ENCODE peak calls at places on chromosomes 2 and 18, in four cellular contexts. Z, N, Q and U are unnamed samples.

GRCh38 chr2:11867926-11868325 is 121.5 kb downstream of the LPIN1 start:
- DNase-seq in Z (peak; percentile 22), N (no peak), Q (peak; percentile 8), U (no peak)

GRCh38 chr2:233033672-233034071 is 1.2 kb downstream of the NEU2 start:
- DNase-seq in Z (no peak), N (no peak), Q (no peak), U (peak; percentile 82)

GRCh38 chr2:109287413-109287812 is 158.4 kb downstream of the SH3RF3 start:
- DNase-seq in Z (no peak), N (no peak), Q (no peak), U (no peak)

GRCh38 chr2:238334885-238335284 is 14.6 kb downstream of the TRAF3IP1 start:
- DNase-seq in Z (no peak), N (no peak), Q (no peak), U (no peak)

GRCh38 chr2:115386465-115386864 is 944.0 kb downstream of the DPP10 start:
- DNase-seq in Z (peak; percentile 73), N (no peak), Q (no peak), U (no peak)

GRCh38 chr2:239978381-239978780 is 46.8 kb downstream of the NDUFA10 start:
- DNase-seq in Z (peak; percentile 31), N (no peak), Q (no peak), U (peak; percentile 93)

GRCh38 chr2:216679658-216680024 is 15.7 kb downstream of the IGFBP5 start:
- DNase-seq in Z (no peak), N (no peak), Q (no peak), U (no peak)

GRCh38 chr2:9311488-9311887 is 104.9 kb downstream of the ASAP2 start:
- DNase-seq in Z (no peak), N (peak; percentile 29), Q (no peak), U (peak; percentile 90)

GRCh38 chr2:199197448-199197847 is 260.3 kb downstream of the SATB2 start:
- DNase-seq in Z (no peak), N (no peak), Q (no peak), U (peak; percentile 11)

GRCh38 chr2:64735504-64735903 is 81.8 kb upstream of the SERTAD2 start:
- DNase-seq in Z (no peak), N (no peak), Q (no peak), U (no peak)

GRCh38 chr2:85585781-85586105 is 1.5 kb downstream of the VAMP5 start:
- DNase-seq in Z (no peak), N (no peak), Q (no peak), U (peak; percentile 66)

DNA sequence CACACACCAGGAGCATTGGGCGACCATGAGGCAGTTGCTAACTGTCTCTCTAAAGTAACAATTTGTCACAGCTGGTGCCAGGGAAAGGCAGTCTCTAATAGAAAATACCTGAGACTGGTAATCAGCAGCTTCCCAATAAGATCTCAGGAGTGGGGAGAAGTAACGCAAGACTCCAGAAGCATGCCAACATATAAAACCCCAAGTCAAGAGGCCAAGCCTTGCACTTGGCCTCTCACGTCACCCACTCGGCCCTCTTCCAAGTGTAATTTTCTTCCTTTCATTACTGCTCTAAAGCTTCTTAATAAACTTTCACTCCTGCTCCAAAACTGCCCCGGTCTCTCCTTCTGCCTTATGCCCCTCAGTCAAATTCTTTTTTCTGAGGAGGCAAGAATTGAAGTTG is 455.6 kb upstream of the ACVR2A start:
- DNase-seq in Z (no peak), N (no peak), Q (no peak), U (no peak)
- H3K4me3 ChIP-seq in Z (no peak overlapping the region), N (no peak overlapping the region), Q (no peak overlapping the region), U (no peak overlapping the region)

GRCh38 chr2:144510206-144510991 is 9.5 kb downstream of the ZEB2 start:
- DNase-seq in Z (peak; percentile 83), N (no peak), Q (no peak), U (peak; percentile 59)
- H3K4me3 ChIP-seq in Z (no peak overlapping the region), N (no peak overlapping the region), Q (no peak overlapping the region), U (no peak overlapping the region)

DNA sequence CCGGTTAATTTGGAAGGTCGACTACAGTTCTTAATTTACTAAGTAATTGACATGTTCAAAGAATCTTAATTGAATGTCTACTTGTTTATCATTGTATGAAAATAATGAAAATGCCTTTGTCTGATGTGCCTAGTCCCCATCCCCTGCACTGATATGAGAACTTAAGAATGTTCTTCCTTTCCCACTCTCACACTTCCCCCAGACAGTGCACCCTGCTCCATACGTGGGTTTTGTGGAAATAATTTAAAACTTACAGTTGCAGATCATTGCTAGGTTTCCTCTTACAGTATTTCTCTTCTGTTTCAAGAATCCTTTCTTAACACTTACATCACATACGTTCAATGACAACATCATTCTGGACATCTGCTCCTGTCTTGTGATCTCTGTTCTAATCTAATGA is 3.5 kb downstream of the ICOS start:
- DNase-seq in Z (no peak), N (no peak), Q (no peak), U (no peak)
- H3K4me3 ChIP-seq in Z (no peak overlapping the region), N (no peak overlapping the region), Q (no peak overlapping the region), U (no peak overlapping the region)

DNA sequence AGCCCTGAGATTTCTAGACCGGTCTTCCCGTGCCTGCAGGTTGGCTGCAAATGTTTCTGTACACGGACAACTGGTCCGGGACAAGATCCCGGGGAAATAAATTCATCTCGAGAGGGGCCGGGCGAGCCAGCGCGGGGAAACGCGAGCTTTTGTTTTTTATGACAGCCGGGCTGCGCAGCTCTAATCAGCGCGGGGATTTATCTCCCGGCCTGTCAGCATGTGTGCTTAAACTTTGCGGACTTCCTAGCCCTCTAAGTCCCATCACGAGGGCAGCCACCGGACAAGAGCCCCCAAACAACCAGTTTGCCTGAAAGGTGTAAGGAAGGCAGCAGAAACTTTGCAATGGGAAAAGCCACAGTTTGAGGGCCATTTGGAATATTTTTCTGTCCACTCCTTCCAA is 5.8 kb downstream of the MEIS1 start:
- DNase-seq in Z (peak; percentile 63), N (no peak), Q (no peak), U (peak; percentile 64)
- H3K4me3 ChIP-seq in Z (peak overlapping the region; percentile 78), N (peak overlapping the region; percentile 48), Q (no peak overlapping the region), U (peak overlapping the region; percentile 74)

DNA sequence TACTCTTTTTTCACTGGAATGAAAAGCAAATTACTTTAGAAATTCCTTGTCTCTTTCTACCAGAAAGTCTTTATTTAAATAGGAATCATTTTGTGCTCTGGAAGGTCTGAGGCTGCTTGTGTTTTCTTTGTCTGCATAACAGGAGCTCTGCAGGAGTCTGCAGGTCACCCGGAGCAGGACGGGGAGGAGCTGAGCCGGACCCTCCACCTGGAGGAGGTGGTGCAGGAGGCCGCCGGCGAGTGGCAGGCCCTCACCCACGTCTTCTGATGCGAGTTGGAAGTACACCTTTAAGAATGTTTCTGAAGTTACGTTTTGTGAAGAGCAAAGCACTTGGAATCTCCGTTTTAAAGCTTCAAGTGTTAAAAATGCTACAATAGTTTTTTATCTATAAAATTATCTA is 145.7 kb downstream of the ZNF236 start:
- DNase-seq in Z (peak; percentile 90), N (no peak), Q (no peak), U (no peak)
- H3K4me3 ChIP-seq in Z (no peak overlapping the region), N (no peak overlapping the region), Q (no peak overlapping the region), U (no peak overlapping the region)

GRCh38 chr2:103773884-103774283 is 1012.1 kb downstream of the TMEM182 start:
- DNase-seq in Z (no peak), N (no peak), Q (no peak), U (peak; percentile 27)
- H3K4me3 ChIP-seq in Z (no peak overlapping the region), N (no peak overlapping the region), Q (no peak overlapping the region), U (no peak overlapping the region)

GRCh38 chr2:152354909-152355308 is 19.9 kb downstream of the FMNL2 start:
- DNase-seq in Z (no peak), N (no peak), Q (no peak), U (peak; percentile 63)

GRCh38 chr2:152352616-152353015 is 17.6 kb downstream of the FMNL2 start:
- DNase-seq in Z (no peak), N (no peak), Q (no peak), U (no peak)

GRCh38 chr2:152353364-152353763 is 18.4 kb downstream of the FMNL2 start:
- DNase-seq in Z (no peak), N (no peak), Q (no peak), U (no peak)

GRCh38 chr2:152354069-152354755 is 19.2 kb downstream of the FMNL2 start:
- DNase-seq in Z (no peak), N (no peak), Q (no peak), U (peak; percentile 62)

DNA sequence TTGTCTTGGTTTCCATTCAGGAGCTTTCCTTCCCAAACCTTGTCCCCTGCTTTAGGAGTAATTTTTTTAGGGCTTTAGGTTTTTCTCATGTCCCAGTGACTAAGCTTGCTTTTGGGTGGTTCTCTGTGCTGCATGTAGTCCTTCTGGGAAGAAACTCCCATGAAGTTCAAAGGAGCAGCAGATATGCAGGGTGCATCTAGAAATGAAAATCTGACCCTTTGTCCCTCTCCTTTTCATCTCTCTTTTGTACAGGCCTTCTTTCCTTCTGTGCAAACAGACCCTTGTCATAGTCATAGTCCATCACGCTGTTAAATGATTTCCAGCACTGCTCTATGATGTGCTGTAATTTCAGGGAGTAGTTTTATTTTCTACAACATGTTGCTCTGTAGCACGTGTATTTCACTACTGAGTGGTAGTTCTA is 20.4 kb downstream of the FMNL2 start:
- DNase-seq in Z (no peak), N (no peak), Q (no peak), U (no peak)
- H3K4me3 ChIP-seq in Z (no peak overlapping the region), N (no peak overlapping the region), Q (no peak overlapping the region), U (no peak overlapping the region)

GRCh38 chr18:41695441-41695840 is 259.6 kb upstream of the PIK3C3 start:
- DNase-seq in Z (no peak), N (no peak), Q (no peak), U (no peak)
- H3K4me3 ChIP-seq in Z (no peak overlapping the region), N (no peak overlapping the region), Q (peak overlapping the region; percentile 12), U (no peak overlapping the region)

DNA sequence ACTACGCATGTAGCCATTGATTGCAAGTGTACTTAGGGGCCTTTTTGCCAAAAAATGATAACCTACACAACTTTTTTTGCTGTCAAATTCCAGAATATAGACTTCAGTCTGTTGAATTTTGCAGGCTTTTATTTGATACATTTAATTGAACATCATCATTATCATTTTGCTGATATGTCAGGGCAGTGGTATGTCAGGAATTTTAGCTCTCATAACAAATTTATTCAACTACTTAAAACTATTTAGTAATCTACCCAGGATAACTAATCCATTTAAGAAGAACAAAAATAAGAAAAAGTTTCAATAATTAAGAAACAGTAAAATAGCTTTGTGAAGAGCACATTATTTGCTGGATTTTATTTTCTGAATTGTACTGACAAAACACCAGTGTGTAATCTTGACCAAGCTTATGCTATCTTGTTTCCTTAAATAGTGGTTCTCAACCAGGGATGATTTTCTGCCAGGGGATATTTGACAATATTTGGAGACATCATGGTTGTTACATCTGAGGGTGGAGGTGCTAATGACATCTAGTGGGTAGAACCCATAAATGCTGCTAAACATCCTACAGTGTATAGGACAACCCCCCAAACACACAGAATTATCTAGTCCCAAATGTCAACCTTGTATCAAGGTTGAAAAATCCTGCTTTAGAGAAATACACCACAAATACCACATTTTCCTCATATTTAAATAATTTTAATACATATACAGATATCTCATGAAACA is 12.1 kb upstream of the TTN start:
- DNase-seq in Z (no peak), N (no peak), Q (no peak), U (no peak)
- H3K4me3 ChIP-seq in Z (no peak overlapping the region), N (no peak overlapping the region), Q (no peak overlapping the region), U (no peak overlapping the region)

DNA sequence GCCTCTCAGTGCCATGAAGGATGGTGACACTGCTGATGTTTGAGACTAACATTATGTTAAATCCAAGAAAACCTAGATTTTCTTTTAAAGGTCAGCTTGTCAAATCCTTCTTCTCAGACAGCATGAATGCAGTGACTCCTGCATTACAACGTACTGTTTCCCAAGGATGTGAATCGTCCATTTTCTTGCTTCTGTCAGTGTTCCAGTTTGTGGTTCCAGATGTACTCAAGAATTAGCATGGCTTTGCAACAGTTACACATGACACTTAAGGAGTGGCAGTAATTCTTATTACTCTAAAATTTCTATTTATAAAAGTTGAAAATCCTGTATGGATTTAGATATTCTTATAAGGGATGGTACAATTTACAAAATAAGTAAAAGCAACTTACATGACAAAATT is 1.5 kb upstream of the TTC39C start:
- DNase-seq in Z (no peak), N (no peak), Q (no peak), U (no peak)
- H3K4me3 ChIP-seq in Z (no peak overlapping the region), N (no peak overlapping the region), Q (no peak overlapping the region), U (no peak overlapping the region)